ENCODE peak calls at places on chromosome 14, in four cellular contexts. V is cardiac muscle cell, D is adrenal gland, W is Panc1. K is an unnamed sample.

GRCh38 chr14:35898217-35898775 is 72.2 kb downstream of the BRMS1L start:
- DNase-seq in D (no peak), V (peak; percentile 5), W (no peak), K (no peak)

GRCh38 chr14:20332946-20333782 is at the start of gene CCNB1IP1:
- DNase-seq in V (peak; percentile 93), W (peak; percentile 64), D (peak; percentile 54), K (peak; percentile 48)

GRCh38 chr14:88013750-88014349 is 8.9 kb downstream of the GPR65 start:
- DNase-seq in V (peak; percentile 82), W (peak; percentile 48), D (peak; percentile 74), K (peak; percentile 8)

GRCh38 chr14:69863083-69863482 is 16.1 kb upstream of the SMOC1 start:
- DNase-seq in W (no peak), V (no peak), D (no peak), K (no peak)

GRCh38 chr14:49634547-49635334 is at the start of gene DNAAF2:
- DNase-seq in V (peak; percentile 79), W (no peak), D (peak; percentile 79), K (no peak)

GRCh38 chr14:24913746-24914145 is 136.2 kb downstream of the STXBP6 start:
- DNase-seq in W (no peak), V (no peak), D (no peak), K (no peak)

GRCh38 chr14:99595034-99595433 is 9.0 kb downstream of the CCDC85C start:
- DNase-seq in W (no peak), D (no peak), V (no peak), K (no peak)

GRCh38 chr14:64200170-64200569 is 94.0 kb downstream of the ESR2 start:
- DNase-seq in D (peak; percentile 74), W (no peak), V (peak; percentile 64), K (no peak)

GRCh38 chr14:20803221-20803620 is 577 bp upstream of the RNASE1 start:
- DNase-seq in V (no peak), D (no peak), W (no peak), K (no peak)

GRCh38 chr14:27862684-27863083 is 903.9 kb upstream of the FOXG1 start:
- DNase-seq in V (no peak), W (no peak), D (no peak), K (no peak)

GRCh38 chr14:31788340-31788739 is 227.1 kb downstream of the NUBPL start:
- DNase-seq in W (no peak), D (no peak), V (no peak), K (no peak)

DNA sequence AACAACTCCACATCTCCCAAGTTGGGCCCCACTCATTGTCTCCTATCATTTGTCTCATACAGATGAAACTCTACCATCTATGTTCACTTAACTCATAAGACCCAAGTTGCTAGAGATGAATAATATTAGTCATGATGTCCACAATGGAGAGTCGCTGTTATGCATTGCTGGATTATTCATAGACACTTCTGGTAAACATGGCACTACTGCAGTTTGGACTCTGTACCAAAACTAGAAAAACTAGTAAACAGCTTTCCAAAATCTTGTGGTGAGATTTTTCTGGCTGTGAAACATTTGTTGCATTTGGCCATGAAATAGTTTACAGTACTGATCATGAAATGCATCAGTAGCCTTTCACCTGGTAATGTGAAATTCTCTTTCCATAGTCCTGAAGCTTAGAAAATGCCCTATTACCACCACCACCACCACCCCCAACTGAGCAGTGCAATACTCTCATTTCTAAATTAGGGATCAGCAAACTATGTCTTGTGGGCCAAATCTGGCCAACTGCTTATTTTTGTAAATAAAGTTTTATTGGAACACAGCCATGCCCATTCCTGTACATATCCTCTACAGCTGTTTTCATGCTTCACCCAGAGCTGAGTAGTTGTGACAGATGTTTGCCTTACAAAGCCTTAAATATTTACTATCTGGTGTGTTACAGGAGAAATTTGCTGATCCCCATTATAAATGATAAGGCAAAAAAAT is 236.5 kb downstream of the DPF3 start:
- DNase-seq in W (no peak), D (no peak), V (no peak), K (no peak)
- H3K27ac ChIP-seq in W (no peak overlapping the region), D (no peak overlapping the region), V (no peak overlapping the region), K (no peak overlapping the region)

GRCh38 chr14:93940437-93940836 is 13.3 kb downstream of the FAM181A start:
- DNase-seq in D (no peak), W (no peak), V (no peak), K (no peak)

GRCh38 chr14:93938766-93939303 is 11.7 kb downstream of the FAM181A start:
- DNase-seq in D (no peak), W (no peak), V (no peak), K (no peak)

GRCh38 chr14:93937519-93937918 is 10.4 kb downstream of the FAM181A start:
- DNase-seq in W (no peak), D (no peak), V (no peak), K (no peak)

GRCh38 chr14:93941293-93941910 is 14.3 kb downstream of the FAM181A start:
- DNase-seq in V (no peak), W (no peak), D (no peak), K (peak; percentile 66)

GRCh38 chr14:93939304-93940229 is 12.4 kb downstream of the FAM181A start:
- DNase-seq in W (no peak), V (peak; percentile 83), D (peak; percentile 84), K (peak; percentile 29)
- H3K4me3 ChIP-seq in W (peak overlapping the region; percentile 20), V (no peak overlapping the region), D (no peak overlapping the region), K (peak overlapping the region; percentile 45)

DNA sequence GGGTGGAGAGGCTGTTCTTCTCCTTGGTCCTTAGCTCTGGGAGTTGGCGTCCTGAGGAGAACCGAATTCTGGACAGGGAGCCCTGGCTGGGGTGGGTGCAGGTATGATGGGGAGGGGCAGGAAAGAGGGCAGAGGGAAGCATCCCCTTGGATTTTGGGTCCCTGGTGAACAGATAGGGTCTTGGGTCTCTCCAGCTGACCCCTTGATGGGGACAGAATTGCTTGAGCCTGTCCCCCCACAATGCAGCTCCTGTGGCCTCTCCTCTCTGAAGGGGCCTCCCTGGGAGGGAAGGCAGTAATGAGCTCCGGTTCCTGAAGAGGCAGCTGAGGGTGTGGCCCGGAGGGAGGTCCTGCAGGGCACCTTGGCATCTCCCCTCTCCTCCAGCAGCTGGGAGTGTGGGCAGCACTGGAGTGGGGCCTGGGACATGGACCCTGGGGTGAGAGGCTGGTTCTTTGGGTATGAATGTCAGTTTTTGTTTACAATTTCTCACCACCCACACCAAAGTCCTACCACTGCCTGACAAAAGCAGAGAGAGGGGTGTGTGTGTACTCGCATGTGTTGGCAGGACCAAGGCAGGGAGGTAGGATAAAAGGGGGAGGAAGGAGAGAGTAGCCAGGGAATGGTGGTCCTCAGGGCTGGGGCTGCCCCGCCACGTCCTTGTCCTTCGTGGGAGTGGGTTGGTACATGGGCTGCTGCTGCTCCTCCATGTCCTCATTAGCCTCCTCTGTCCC is 7.7 kb upstream of the CEBPE start:
- DNase-seq in W (no peak), D (no peak), V (no peak), K (no peak)
- H3K27ac ChIP-seq in W (no peak overlapping the region), D (no peak overlapping the region), V (no peak overlapping the region), K (no peak overlapping the region)

GRCh38 chr14:105481886-105482454 is 4.7 kb upstream of the CRIP1 start:
- DNase-seq in W (no peak), V (no peak), D (peak; percentile 90), K (peak; percentile 87)

GRCh38 chr14:105484069-105484996 is 2.4 kb upstream of the CRIP1 start:
- DNase-seq in V (no peak), W (no peak), D (no peak), K (no peak)

GRCh38 chr14:105483300-105484068 is 3.2 kb upstream of the CRIP1 start:
- DNase-seq in V (no peak), W (no peak), D (no peak), K (no peak)

GRCh38 chr14:105480807-105481801 is 5.6 kb upstream of the CRIP1 start:
- DNase-seq in D (peak; percentile 90), W (no peak), V (peak; percentile 93), K (peak; percentile 60)

GRCh38 chr14:105482486-105483110 is 4.1 kb upstream of the CRIP1 start:
- DNase-seq in W (no peak), D (no peak), V (no peak), K (no peak)
- H3K4me3 ChIP-seq in W (no peak overlapping the region), D (no peak overlapping the region), V (no peak overlapping the region), K (no peak overlapping the region)

GRCh38 chr14:56271988-56272387 is 153.8 kb downstream of the PELI2 start:
- DNase-seq in W (no peak), V (no peak), D (no peak), K (no peak)
- H3K27ac ChIP-seq in W (no peak overlapping the region), V (no peak overlapping the region), D (no peak overlapping the region), K (no peak overlapping the region)

K was measured in AG04450.